ENCODE peak calls at places on chromosomes 11 and 22, in eight cellular contexts. O is OCI-LY7, S is MM.1S, Q is mesenchymal stem cell, G is Peyer's patch, X is SK-N-SH, C is right lobe of liver, V is ovary. J is an unnamed sample.

GRCh38 chr11:45654242-45654641 is 11.2 kb downstream of the CHST1 start:
- DNase-seq in O (no peak), S (no peak), Q (no peak), G (no peak), X (no peak), C (no peak), V (no peak), J (peak; percentile 45)

GRCh38 chr11:111047376-111047775 is 198.1 kb upstream of the POU2AF2 start:
- DNase-seq in O (no peak), S (no peak), Q (peak; percentile 4), G (no peak), X (no peak), C (no peak), V (no peak), J (no peak)

GRCh38 chr11:10629431-10630002 is 61.1 kb upstream of the LYVE1 start:
- DNase-seq in O (no peak), S (no peak), Q (no peak), G (no peak), X (no peak), C (no peak), V (no peak), J (no peak)

GRCh38 chr22:49010086-49010863 is 817.4 kb downstream of the BRD1 start:
- DNase-seq in O (no peak), S (no peak), Q (no peak), G (no peak), X (peak; percentile 17), C (no peak), V (no peak), J (no peak)

GRCh38 chr11:117002639-117003305 is 95.5 kb downstream of the SIK3 start:
- DNase-seq in O (no peak), S (no peak), Q (no peak), G (no peak), X (no peak), C (no peak), V (no peak), J (no peak)

GRCh38 chr11:120337133-120337895 is 1.1 kb downstream of the ARHGEF12 start:
- DNase-seq in O (peak; percentile 21), S (peak; percentile 46), Q (peak; percentile 61), G (no peak), X (peak; percentile 25), C (peak; percentile 71), V (peak; percentile 44), J (peak; percentile 70)

GRCh38 chr11:116215471-116216113 is 557.2 kb downstream of the BUD13 start:
- DNase-seq in O (peak; percentile 13), S (no peak), Q (no peak), G (peak; percentile 25), X (no peak), C (no peak), V (no peak), J (peak; percentile 32)

GRCh38 chr11:77212314-77213007 is 84.4 kb downstream of the MYO7A start:
- DNase-seq in O (no peak), S (no peak), Q (no peak), G (no peak), X (no peak), C (peak; percentile 8), V (no peak), J (no peak)

GRCh38 chr11:132408877-132409276 is 1038.5 kb downstream of the NTM start:
- DNase-seq in O (no peak), S (peak; percentile 77), Q (no peak), G (no peak), X (no peak), C (no peak), V (no peak), J (no peak)

GRCh38 chr11:120335596-120335927 is 651 bp upstream of the ARHGEF12 start:
- DNase-seq in O (no peak), S (peak; percentile 67), Q (no peak), G (no peak), X (no peak), C (no peak), V (no peak), J (no peak)

GRCh38 chr11:9906043-9906791 is 242.3 kb downstream of the SWAP70 start:
- DNase-seq in O (no peak), S (no peak), Q (peak; percentile 79), G (no peak), X (no peak), C (no peak), V (no peak), J (no peak)

GRCh38 chr11:92180664-92181251 is 43.9 kb upstream of the FAT3 start:
- DNase-seq in O (no peak), S (no peak), Q (no peak), G (no peak), X (no peak), C (no peak), V (no peak), J (no peak)

GRCh38 chr11:116192509-116193206 is 580.1 kb downstream of the BUD13 start:
- DNase-seq in O (no peak), S (no peak), Q (no peak), G (no peak), X (peak; percentile 74), C (no peak), V (no peak), J (no peak)

GRCh38 chr11:17613428-17613962 is 66.4 kb downstream of the OTOG start:
- DNase-seq in O (no peak), S (no peak), Q (no peak), G (peak; percentile 34), X (no peak), C (no peak), V (no peak), J (no peak)

GRCh38 chr11:18394300-18394927 is at the start of gene LDHA:
- DNase-seq in O (peak; percentile 98), S (peak; percentile 98), Q (peak; percentile 96), G (peak; percentile 99), X (peak; percentile 95), C (peak; percentile 99), V (peak; percentile 96), J (peak; percentile 100)

GRCh38 chr11:132803436-132803835 is 728.9 kb downstream of the OPCML start:
- DNase-seq in O (no peak), S (no peak), Q (no peak), G (no peak), X (no peak), C (no peak), V (no peak), J (no peak)

GRCh38 chr11:128800871-128801417 is 66.2 kb downstream of the KCNJ1 start:
- DNase-seq in O (no peak), S (no peak), Q (no peak), G (no peak), X (no peak), C (no peak), V (no peak), J (no peak)

GRCh38 chr11:69337211-69337721 is 43.3 kb downstream of the MYEOV start:
- DNase-seq in O (peak; percentile 15), S (peak; percentile 77), Q (peak; percentile 80), G (no peak), X (no peak), C (no peak), V (no peak), J (no peak)

GRCh38 chr11:47071871-47072270 is 104.8 kb downstream of the ARFGAP2 start:
- DNase-seq in O (no peak), S (no peak), Q (peak; percentile 47), G (no peak), X (peak; percentile 14), C (no peak), V (no peak), J (no peak)

GRCh38 chr22:36910461-36910860 is 3.0 kb upstream of the CSF2RB start:
- DNase-seq in O (no peak), S (no peak), Q (no peak), G (no peak), X (no peak), C (no peak), V (no peak), J (no peak)

GRCh38 chr22:23790819-23791736 is 4.3 kb downstream of the SMARCB1 start:
- DNase-seq in O (no peak), S (no peak), Q (no peak), G (no peak), X (peak; percentile 79), C (no peak), V (peak; percentile 78), J (no peak)

DNA sequence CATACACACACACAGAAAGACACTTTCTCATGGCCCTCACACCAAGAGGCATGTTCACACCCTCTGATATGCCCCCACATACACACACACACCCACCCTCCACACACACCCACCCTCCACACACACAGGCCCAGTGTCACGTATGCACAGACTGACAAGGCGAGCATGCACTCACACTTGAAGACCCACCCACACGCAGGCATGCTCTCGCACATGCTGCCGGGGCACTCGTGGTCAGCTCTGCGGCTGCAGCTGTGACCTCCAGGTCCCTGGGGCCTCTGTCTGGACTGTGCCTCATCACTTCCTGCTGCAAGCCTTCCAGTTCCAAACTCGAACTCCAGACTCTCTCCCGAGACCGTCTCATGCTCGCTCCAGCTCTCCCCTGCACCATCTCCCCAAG is 9.6 kb downstream of the DCHS1 start:
- DNase-seq in O (peak; percentile 18), S (no peak), Q (peak; percentile 91), G (no peak), X (no peak), C (no peak), V (no peak), J (no peak)
- H3K4me1 ChIP-seq in O (peaks cover 25% of the 10 kb centered on the region), S (no peaks in the 10 kb centered on the region), Q (peaks cover 14% of the 10 kb centered on the region), G (peaks cover 14% of the 10 kb centered on the region), X (peaks cover 40% of the 10 kb centered on the region), C (no peaks in the 10 kb centered on the region), V (peaks cover 17% of the 10 kb centered on the region), J (peaks cover 23% of the 10 kb centered on the region)

GRCh38 chr11:44572884-44573283 is 7.4 kb downstream of the CD82 start:
- DNase-seq in O (no peak), S (no peak), Q (no peak), G (no peak), X (peak; percentile 1), C (no peak), V (no peak), J (no peak)
- H3K4me1 ChIP-seq in O (peaks cover 26% of the 10 kb centered on the region), S (peaks cover 56% of the 10 kb centered on the region), Q (peaks cover 67% of the 10 kb centered on the region), G (peaks cover 40% of the 10 kb centered on the region), X (peaks cover 17% of the 10 kb centered on the region), C (no peaks in the 10 kb centered on the region), V (peaks cover 16% of the 10 kb centered on the region), J (peaks cover 94% of the 10 kb centered on the region)

GRCh38 chr11:70605846-70606245 is 207.5 kb downstream of the CTTN start:
- DNase-seq in O (no peak), S (no peak), Q (no peak), G (no peak), X (no peak), C (no peak), V (no peak), J (no peak)

GRCh38 chr11:70606951-70607330 is 208.6 kb downstream of the CTTN start:
- DNase-seq in O (no peak), S (no peak), Q (no peak), G (no peak), X (no peak), C (no peak), V (no peak), J (no peak)

GRCh38 chr11:70608568-70609314 is 210.4 kb downstream of the CTTN start:
- DNase-seq in O (no peak), S (no peak), Q (peak; percentile 57), G (no peak), X (no peak), C (no peak), V (no peak), J (no peak)

GRCh38 chr11:70606248-70606950 is 208.1 kb downstream of the CTTN start:
- DNase-seq in O (no peak), S (no peak), Q (no peak), G (no peak), X (no peak), C (no peak), V (no peak), J (no peak)

GRCh38 chr11:70607561-70607960 is 209.2 kb downstream of the CTTN start:
- DNase-seq in O (no peak), S (no peak), Q (no peak), G (no peak), X (no peak), C (no peak), V (no peak), J (no peak)
- H3K4me1 ChIP-seq in O (no peaks in the 10 kb centered on the region), S (no peaks in the 10 kb centered on the region), Q (peaks cover 3% of the 10 kb centered on the region), G (no peaks in the 10 kb centered on the region), X (peaks cover 38% of the 10 kb centered on the region), C (no peaks in the 10 kb centered on the region), V (peaks cover 5% of the 10 kb centered on the region), J (peaks cover 18% of the 10 kb centered on the region)

GRCh38 chr11:118892515-118892914 is 8.8 kb downstream of the CXCR5 start:
- DNase-seq in O (peak; percentile 93), S (peak; percentile 95), Q (no peak), G (peak; percentile 90), X (no peak), C (no peak), V (no peak), J (no peak)
- H3K4me1 ChIP-seq in O (peaks cover 100% of the 10 kb centered on the region), S (peaks cover 16% of the 10 kb centered on the region), Q (peaks cover 44% of the 10 kb centered on the region), G (peaks cover 68% of the 10 kb centered on the region), X (no peaks in the 10 kb centered on the region), C (no peaks in the 10 kb centered on the region), V (peaks cover 8% of the 10 kb centered on the region), J (peaks cover 29% of the 10 kb centered on the region)